ENCODE peak calls at places on chromosomes 12 and 14, in eight cellular contexts. One of them, this sample, is unnamed. For H3K4me1, the result is how much of the 10 kb centered on the place peaks cover.

GRCh38 chr12:132625731-132626430 is 7.3 kb downstream of the P2RX2 start:
- DNase-seq in prostate gland: no peak
- DNase-seq in suprapubic skin: no peak
- DNase-seq in Peyer's patch: no peak
- DNase-seq in ovary: no peak
- DNase-seq in HCT116: no peak
- DNase-seq in stomach: no peak
- DNase-seq in transverse colon: no peak
- DNase-seq in this sample: no peak

GRCh38 chr14:77033622-77034521 is 5.4 kb upstream of the IRF2BPL start:
- DNase-seq in prostate gland: peak
- DNase-seq in suprapubic skin: peak
- DNase-seq in Peyer's patch: peak
- DNase-seq in ovary: peak
- DNase-seq in HCT116: no peak
- DNase-seq in stomach: peak
- DNase-seq in transverse colon: peak
- DNase-seq in this sample: peak

GRCh38 chr12:46675736-46676135 is 150.1 kb downstream of the SLC38A4 start:
- DNase-seq in prostate gland: no peak
- DNase-seq in suprapubic skin: no peak
- DNase-seq in Peyer's patch: no peak
- DNase-seq in ovary: peak
- DNase-seq in HCT116: no peak
- DNase-seq in stomach: no peak
- DNase-seq in transverse colon: no peak
- DNase-seq in this sample: no peak

GRCh38 chr12:1500095-1500801 is 94.1 kb downstream of the FBXL14 start:
- DNase-seq in prostate gland: no peak
- DNase-seq in suprapubic skin: no peak
- DNase-seq in Peyer's patch: no peak
- DNase-seq in ovary: no peak
- DNase-seq in HCT116: no peak
- DNase-seq in stomach: no peak
- DNase-seq in transverse colon: no peak
- DNase-seq in this sample: peak

GRCh38 chr12:70920891-70921290 is 353 bp upstream of the PTPRR start:
- DNase-seq in prostate gland: no peak
- DNase-seq in suprapubic skin: no peak
- DNase-seq in Peyer's patch: no peak
- DNase-seq in ovary: no peak
- DNase-seq in HCT116: no peak
- DNase-seq in stomach: no peak
- DNase-seq in transverse colon: no peak
- DNase-seq in this sample: no peak

GRCh38 chr14:46985529-46986137 is 334.1 kb upstream of the RPL10L start:
- DNase-seq in prostate gland: no peak
- DNase-seq in suprapubic skin: no peak
- DNase-seq in Peyer's patch: no peak
- DNase-seq in ovary: no peak
- DNase-seq in HCT116: no peak
- DNase-seq in stomach: no peak
- DNase-seq in transverse colon: no peak
- DNase-seq in this sample: no peak

GRCh38 chr14:29216774-29217232 is 450.2 kb downstream of the FOXG1 start:
- DNase-seq in prostate gland: no peak
- DNase-seq in suprapubic skin: no peak
- DNase-seq in Peyer's patch: no peak
- DNase-seq in ovary: no peak
- DNase-seq in HCT116: no peak
- DNase-seq in stomach: no peak
- DNase-seq in transverse colon: no peak
- DNase-seq in this sample: no peak

GRCh38 chr12:51270847-51271518 is 768 bp upstream of the SMAGP start:
- DNase-seq in prostate gland: no peak
- DNase-seq in suprapubic skin: no peak
- DNase-seq in Peyer's patch: no peak
- DNase-seq in ovary: no peak
- DNase-seq in HCT116: peak
- DNase-seq in stomach: no peak
- DNase-seq in transverse colon: no peak
- DNase-seq in this sample: no peak

GRCh38 chr12:84638811-84639368 is 273.7 kb downstream of the SLC6A15 start:
- DNase-seq in prostate gland: no peak
- DNase-seq in suprapubic skin: no peak
- DNase-seq in Peyer's patch: no peak
- DNase-seq in ovary: no peak
- DNase-seq in HCT116: no peak
- DNase-seq in stomach: no peak
- DNase-seq in transverse colon: no peak
- DNase-seq in this sample: no peak

GRCh38 chr12:89920866-89921265 is 212.2 kb upstream of the ATP2B1 start:
- DNase-seq in prostate gland: no peak
- DNase-seq in suprapubic skin: no peak
- DNase-seq in Peyer's patch: no peak
- DNase-seq in ovary: no peak
- DNase-seq in HCT116: no peak
- DNase-seq in stomach: no peak
- DNase-seq in transverse colon: no peak
- DNase-seq in this sample: no peak

GRCh38 chr12:76026643-76027063 is 4.9 kb downstream of the PHLDA1 start:
- DNase-seq in prostate gland: no peak
- DNase-seq in suprapubic skin: no peak
- DNase-seq in Peyer's patch: no peak
- DNase-seq in ovary: peak
- DNase-seq in HCT116: no peak
- DNase-seq in stomach: no peak
- DNase-seq in transverse colon: no peak
- DNase-seq in this sample: no peak

DNA sequence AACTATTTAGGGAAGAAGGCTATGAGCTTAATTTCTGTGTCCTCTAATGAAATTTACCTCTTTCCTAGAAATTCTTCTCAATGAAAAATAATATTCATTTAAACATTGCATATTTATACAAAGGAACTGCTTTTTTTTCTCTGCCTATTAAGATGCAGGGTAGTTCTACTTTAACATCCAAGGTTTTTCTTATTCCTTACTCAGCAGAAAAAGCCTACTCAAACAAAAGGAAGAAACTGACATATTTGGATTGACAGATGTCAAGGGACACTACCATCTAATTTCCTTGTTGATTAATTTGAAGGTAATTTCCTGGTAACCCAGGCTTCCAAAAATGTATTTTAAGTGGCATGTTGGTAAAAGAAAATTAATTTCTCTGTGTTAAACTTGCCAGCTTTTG is 192.3 kb downstream of the EGLN3 start:
- DNase-seq in prostate gland: no peak
- DNase-seq in suprapubic skin: no peak
- DNase-seq in Peyer's patch: no peak
- DNase-seq in ovary: no peak
- DNase-seq in HCT116: no peak
- DNase-seq in stomach: no peak
- DNase-seq in transverse colon: no peak
- DNase-seq in this sample: no peak
- H3K4me1 ChIP-seq in prostate gland: under half
- H3K4me1 ChIP-seq in suprapubic skin: under half
- H3K4me1 ChIP-seq in Peyer's patch: under half
- H3K4me1 ChIP-seq in ovary: under half
- H3K4me1 ChIP-seq in HCT116: under half
- H3K4me1 ChIP-seq in stomach: under half
- H3K4me1 ChIP-seq in transverse colon: under half
- H3K4me1 ChIP-seq in this sample: under half

GRCh38 chr12:125132698-125133400 is 67.6 kb downstream of the AACS start:
- DNase-seq in prostate gland: no peak
- DNase-seq in suprapubic skin: no peak
- DNase-seq in Peyer's patch: no peak
- DNase-seq in ovary: no peak
- DNase-seq in HCT116: no peak
- DNase-seq in stomach: no peak
- DNase-seq in transverse colon: no peak
- DNase-seq in this sample: no peak

GRCh38 chr12:125128380-125128779 is 63.1 kb downstream of the AACS start:
- DNase-seq in prostate gland: no peak
- DNase-seq in suprapubic skin: no peak
- DNase-seq in Peyer's patch: no peak
- DNase-seq in ovary: no peak
- DNase-seq in HCT116: no peak
- DNase-seq in stomach: no peak
- DNase-seq in transverse colon: no peak
- DNase-seq in this sample: no peak

GRCh38 chr12:125131958-125132357 is 66.7 kb downstream of the AACS start:
- DNase-seq in prostate gland: no peak
- DNase-seq in suprapubic skin: no peak
- DNase-seq in Peyer's patch: no peak
- DNase-seq in ovary: no peak
- DNase-seq in HCT116: no peak
- DNase-seq in stomach: no peak
- DNase-seq in transverse colon: no peak
- DNase-seq in this sample: no peak

GRCh38 chr12:125128806-125129571 is 63.8 kb downstream of the AACS start:
- DNase-seq in prostate gland: no peak
- DNase-seq in suprapubic skin: no peak
- DNase-seq in Peyer's patch: no peak
- DNase-seq in ovary: no peak
- DNase-seq in HCT116: no peak
- DNase-seq in stomach: no peak
- DNase-seq in transverse colon: no peak
- DNase-seq in this sample: no peak

DNA sequence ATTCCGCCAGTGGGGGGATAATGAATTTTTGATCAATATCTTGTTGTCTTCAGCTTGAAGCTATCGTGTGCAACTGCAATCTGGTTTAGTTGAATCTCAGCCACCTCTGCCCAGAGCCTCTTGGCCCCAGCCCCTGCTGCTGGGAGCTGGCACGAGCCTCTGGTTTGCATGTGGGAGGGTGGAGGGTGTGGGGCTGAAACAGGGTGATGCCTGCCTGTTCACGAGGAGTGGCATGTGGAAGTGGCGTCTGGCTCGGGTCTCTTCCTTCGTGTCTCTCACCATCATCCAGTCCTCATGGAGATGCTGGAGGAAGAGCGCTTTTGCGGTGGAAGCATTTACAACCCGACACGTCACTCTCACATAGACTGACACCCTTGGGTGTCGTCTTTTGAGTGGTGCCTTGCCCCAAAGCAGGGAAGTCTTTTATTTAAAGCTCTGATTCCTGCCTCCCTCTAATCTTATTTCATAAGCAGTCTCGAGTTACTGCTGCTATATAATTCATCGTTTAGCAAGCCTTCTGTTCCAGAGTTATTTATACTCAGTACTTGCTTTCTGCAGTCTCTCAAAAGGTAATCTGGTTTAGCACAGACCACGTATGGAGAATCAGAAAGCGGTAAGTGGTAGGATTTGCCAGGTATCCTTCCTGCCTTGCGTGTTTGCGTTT is 64.5 kb downstream of the AACS start:
- DNase-seq in prostate gland: no peak
- DNase-seq in suprapubic skin: no peak
- DNase-seq in Peyer's patch: no peak
- DNase-seq in ovary: no peak
- DNase-seq in HCT116: no peak
- DNase-seq in stomach: no peak
- DNase-seq in transverse colon: no peak
- DNase-seq in this sample: no peak
- TF ChIP-seq POLR2A in prostate gland: no peak
- TF ChIP-seq POLR2A in suprapubic skin: no peak
- TF ChIP-seq POLR2A in Peyer's patch: no peak
- TF ChIP-seq POLR2A in ovary: no peak
- TF ChIP-seq POLR2A in HCT116: no peak
- TF ChIP-seq POLR2A in stomach: no peak
- TF ChIP-seq POLR2A in transverse colon: no peak
- TF ChIP-seq POLR2A in this sample: no peak

GRCh38 chr14:22474730-22475351 is 114.2 kb downstream of the DAD1 start:
- DNase-seq in prostate gland: no peak
- DNase-seq in suprapubic skin: no peak
- DNase-seq in Peyer's patch: no peak
- DNase-seq in ovary: peak
- DNase-seq in HCT116: no peak
- DNase-seq in stomach: no peak
- DNase-seq in transverse colon: no peak
- DNase-seq in this sample: no peak
- H3K4me1 ChIP-seq in prostate gland: under half
- H3K4me1 ChIP-seq in suprapubic skin: under half
- H3K4me1 ChIP-seq in Peyer's patch: under half
- H3K4me1 ChIP-seq in ovary: under half
- H3K4me1 ChIP-seq in HCT116: under half
- H3K4me1 ChIP-seq in stomach: under half
- H3K4me1 ChIP-seq in transverse colon: under half
- H3K4me1 ChIP-seq in this sample: under half

GRCh38 chr14:100192672-100193416 is 33.4 kb upstream of the DEGS2 start:
- DNase-seq in prostate gland: peak
- DNase-seq in suprapubic skin: peak
- DNase-seq in Peyer's patch: peak
- DNase-seq in ovary: peak
- DNase-seq in HCT116: peak
- DNase-seq in stomach: peak
- DNase-seq in transverse colon: peak
- DNase-seq in this sample: peak
- TF ChIP-seq POLR2A in prostate gland: peak
- TF ChIP-seq POLR2A in suprapubic skin: no peak
- TF ChIP-seq POLR2A in Peyer's patch: peak
- TF ChIP-seq POLR2A in ovary: peak
- TF ChIP-seq POLR2A in HCT116: peak
- TF ChIP-seq POLR2A in stomach: no peak
- TF ChIP-seq POLR2A in transverse colon: peak
- TF ChIP-seq POLR2A in this sample: peak